ENCODE peak calls at places on chromosome 7, in six cellular contexts. Q is right atrium auricular region; H is hypothalamus; U is hepatocyte; D is HS-5; O is activated T-cell treated with anti-CD3 and anti-CD28 coated beads, Interleukin-2, amount 50 U/mL, for 24 hours. P is an unnamed sample.

GRCh38 chr7:135889823-135890222 is 87.3 kb downstream of the MTPN start:
- DNase-seq in Q (no peak), D (no peak), H (no peak), U (no peak), O (no peak), P (no peak)

GRCh38 chr7:18555120-18555519 is 59.6 kb downstream of the HDAC9 start:
- DNase-seq in H (no peak), O (no peak), D (no peak), Q (no peak), U (no peak), P (no peak)

GRCh38 chr7:71900556-71900955 is 511.6 kb downstream of the CALN1 start:
- DNase-seq in U (no peak), Q (no peak), O (no peak), D (no peak), H (no peak), P (no peak)

GRCh38 chr7:74655324-74655723 is 2.2 kb upstream of the GTF2I start:
- DNase-seq in U (no peak), O (no peak), Q (no peak), D (no peak), H (no peak), P (no peak)

GRCh38 chr7:73442903-73443542 is 9.4 kb downstream of the FZD9 start:
- DNase-seq in U (no peak), O (no peak), Q (no peak), H (no peak), D (no peak), P (no peak)

GRCh38 chr7:17681965-17682364 is 258.3 kb downstream of the SNX13 start:
- DNase-seq in U (no peak), O (no peak), D (no peak), H (no peak), Q (no peak), P (no peak)

GRCh38 chr7:151897201-151897711 is 20.3 kb upstream of the PRKAG2 start:
- DNase-seq in Q (no peak), O (peak), H (no peak), U (peak), D (no peak), P (peak)

GRCh38 chr7:114819629-114820362 is 102.1 kb upstream of the MDFIC start:
- DNase-seq in D (peak), Q (no peak), H (no peak), U (peak), O (no peak), P (no peak)

GRCh38 chr7:116809636-116810266 is 52.6 kb upstream of the CAPZA2 start:
- DNase-seq in Q (no peak), U (peak), H (no peak), O (no peak), D (no peak), P (no peak)